ENCODE peak calls at places on chromosomes 12 and 14, in ten cellular contexts. O, G, W, H, Y, R, M, X, N and K are unnamed samples.

GRCh38 chr12:98154850-98155249 is 360.5 kb upstream of the TMPO start:
- DNase-seq in O (no peak), G (no peak), W (no peak), H (no peak), Y (no peak), R (peak), M (no peak), X (no peak), N (no peak), K (peak)

GRCh38 chr14:66010695-66011094 is 475.5 kb upstream of the CCDC196 start:
- DNase-seq in O (no peak), G (no peak), W (no peak), H (no peak), Y (no peak), R (no peak), M (no peak), X (no peak), N (no peak), K (no peak)

GRCh38 chr12:11310336-11310735 is at the start of gene PRB4:
- DNase-seq in O (no peak), G (no peak), W (no peak), H (no peak), Y (no peak), R (no peak), M (no peak), X (no peak), N (no peak), K (no peak)

GRCh38 chr12:65592416-65592815 is 231.9 kb upstream of the HMGA2 start:
- DNase-seq in O (no peak), G (no peak), W (no peak), H (no peak), Y (no peak), R (no peak), M (no peak), X (no peak), N (no peak), K (no peak)

GRCh38 chr14:66782853-66783252 is 274.9 kb downstream of the GPHN start:
- DNase-seq in O (no peak), G (no peak), W (no peak), H (no peak), Y (no peak), R (no peak), M (no peak), X (no peak), N (no peak), K (no peak)

GRCh38 chr14:49633650-49634546 is 1.1 kb downstream of the DNAAF2 start:
- DNase-seq in O (peak), G (peak), W (peak), H (peak), Y (peak), R (peak), M (peak), X (peak), N (peak), K (peak)

GRCh38 chr12:54420766-54421144 is 1.7 kb upstream of the ITGA5 start:
- DNase-seq in O (no peak), G (no peak), W (no peak), H (no peak), Y (no peak), R (no peak), M (peak), X (no peak), N (no peak), K (no peak)

GRCh38 chr14:89283327-89284060 is 133.5 kb downstream of the FOXN3 start:
- DNase-seq in O (no peak), G (no peak), W (no peak), H (no peak), Y (no peak), R (no peak), M (no peak), X (no peak), N (no peak), K (no peak)

GRCh38 chr12:56591111-56591510 is 39.0 kb downstream of the BAZ2A start:
- DNase-seq in O (no peak), G (no peak), W (no peak), H (no peak), Y (no peak), R (no peak), M (no peak), X (no peak), N (no peak), K (no peak)

GRCh38 chr12:4037747-4038312 is 164.6 kb upstream of the PARP11 start:
- DNase-seq in O (no peak), G (no peak), W (no peak), H (no peak), Y (peak), R (peak), M (peak), X (peak), N (no peak), K (no peak)

GRCh38 chr12:3604281-3604680 is 113.3 kb downstream of the PRMT8 start:
- DNase-seq in O (no peak), G (no peak), W (no peak), H (no peak), Y (no peak), R (no peak), M (no peak), X (no peak), N (no peak), K (no peak)